ENCODE peak calls at places on chromosomes 16 and 17, in four cellular contexts. R is LNCaP clone FGC, O is ovary, J is fibroblast of mammary gland. X is an unnamed sample.
A peak's percentile ranks its signal among the peaks of the same experiment; 100 is the strongest.

GRCh38 chr16:31107465-31107867 is 720 bp upstream of the BCKDK start:
- DNase-seq in O (no peak), R (no peak), J (no peak), X (no peak)

GRCh38 chr17:75110307-75110937 is 653 bp downstream of the ARMC7 start:
- DNase-seq in O (no peak), R (no peak), J (no peak), X (no peak)

GRCh38 chr17:2484876-2485275 is 26.8 kb downstream of the METTL16 start:
- DNase-seq in O (no peak), J (no peak), R (no peak), X (no peak)

GRCh38 chr16:78297066-78297666 is 197.7 kb downstream of the WWOX start:
- DNase-seq in R (no peak), O (no peak), J (peak; percentile 3), X (no peak)

GRCh38 chr17:2138768-2139167 is 83.9 kb downstream of the HIC1 start:
- DNase-seq in O (no peak), J (no peak), R (peak; percentile 93), X (peak; percentile 84)

GRCh38 chr17:30021708-30022317 is 80.4 kb downstream of the EFCAB5 start:
- DNase-seq in R (no peak), J (peak; percentile 61), O (no peak), X (peak; percentile 61)

GRCh38 chr17:68491864-68492263 is 20.4 kb upstream of the PRKAR1A start:
- DNase-seq in R (no peak), O (peak; percentile 47), J (peak; percentile 68), X (peak; percentile 73)

GRCh38 chr17:7932483-7932891 is 481 bp downstream of the CNTROB start:
- DNase-seq in J (peak; percentile 31), O (peak; percentile 49), R (no peak), X (peak; percentile 31)

GRCh38 chr16:50547340-50547865 is 793 bp upstream of the NKD1 start:
- DNase-seq in O (peak; percentile 60), J (no peak), R (no peak), X (no peak)

GRCh38 chr17:76427457-76428231 is 25.3 kb downstream of the UBE2O start:
- DNase-seq in J (peak; percentile 65), O (no peak), R (no peak), X (peak; percentile 62)

GRCh38 chr17:2214887-2215615 is 88.5 kb downstream of the SMG6 start:
- DNase-seq in O (no peak), J (peak; percentile 67), R (no peak), X (peak; percentile 86)

GRCh38 chr16:12942861-12943260 is 41.5 kb downstream of the SHISA9 start:
- DNase-seq in J (no peak), O (no peak), R (no peak), X (no peak)

GRCh38 chr16:78289844-78290277 is 190.4 kb downstream of the WWOX start:
- DNase-seq in J (no peak), O (no peak), R (no peak), X (no peak)

GRCh38 chr16:74691093-74691855 is 9.4 kb downstream of the MLKL start:
- DNase-seq in R (no peak), O (no peak), J (peak; percentile 20), X (peak; percentile 66)

GRCh38 chr17:44927696-44928095 is 12.4 kb upstream of the GFAP start:
- DNase-seq in R (no peak), J (no peak), O (no peak), X (no peak)

GRCh38 chr16:75087040-75087979 is 29.3 kb downstream of the LDHD start:
- DNase-seq in R (peak; percentile 44), O (peak; percentile 41), J (peak; percentile 67), X (peak; percentile 96)

GRCh38 chr16:69253796-69254426 is 57.2 kb upstream of the VPS4A start:
- DNase-seq in J (peak; percentile 50), O (no peak), R (peak; percentile 59), X (peak; percentile 82)

GRCh38 chr16:3282747-3283524 is at the start of gene ZNF263:
- DNase-seq in R (peak; percentile 96), O (peak; percentile 97), J (peak; percentile 98), X (peak; percentile 99)

GRCh38 chr16:65069090-65069489 is 52.8 kb downstream of the CDH11 start:
- DNase-seq in O (no peak), R (no peak), J (peak; percentile 97), X (peak; percentile 82)

GRCh38 chr16:58249388-58249779 is 45.4 kb downstream of the PRSS54 start:
- DNase-seq in O (no peak), J (no peak), R (no peak), X (no peak)

GRCh38 chr17:78670850-78671291 is 93.7 kb upstream of the DNAH17 start:
- DNase-seq in O (no peak), J (no peak), R (no peak), X (no peak)

GRCh38 chr16:30948956-30949654 is at the start of gene ORAI3:
- DNase-seq in J (peak; percentile 46), R (no peak), O (peak; percentile 78), X (peak; percentile 71)

GRCh38 chr16:57145964-57146647 is 39.7 kb downstream of the PSME3IP1 start:
- DNase-seq in J (no peak), O (no peak), R (no peak), X (no peak)

GRCh38 chr17:21043296-21044232 is 753 bp upstream of the USP22 start:
- DNase-seq in R (peak; percentile 96), J (peak; percentile 97), O (peak; percentile 99), X (peak; percentile 99)

GRCh38 chr16:2926660-2927646 is 15.2 kb downstream of the FLYWCH1 start:
- DNase-seq in J (peak; percentile 91), R (peak; percentile 58), O (peak; percentile 88), X (peak; percentile 89)

GRCh38 chr17:19290047-19290705 is 53.0 kb downstream of the EPN2 start:
- DNase-seq in R (no peak), O (no peak), J (no peak), X (no peak)

GRCh38 chr16:11064846-11065245 is 120.5 kb downstream of the CLEC16A start:
- DNase-seq in O (no peak), J (no peak), R (no peak), X (peak; percentile 55)

GRCh38 chr16:54987081-54987480 is 56.4 kb downstream of the IRX5 start:
- DNase-seq in R (no peak), O (no peak), J (no peak), X (no peak)

GRCh38 chr16:89573826-89574680 is 1.5 kb upstream of the CPNE7 start:
- DNase-seq in R (no peak), O (no peak), J (no peak), X (no peak)

GRCh38 chr17:17165666-17166308 is 40.3 kb downstream of the PLD6 start:
- DNase-seq in O (no peak), R (no peak), J (no peak), X (no peak)

GRCh38 chr17:2853722-2854580 is 57.7 kb downstream of the RAP1GAP2 start:
- DNase-seq in R (no peak), O (no peak), J (peak; percentile 14), X (no peak)

GRCh38 chr16:66166451-66166850 is 200.0 kb upstream of the CDH5 start:
- DNase-seq in R (no peak), J (no peak), O (no peak), X (peak; percentile 79)

DNA sequence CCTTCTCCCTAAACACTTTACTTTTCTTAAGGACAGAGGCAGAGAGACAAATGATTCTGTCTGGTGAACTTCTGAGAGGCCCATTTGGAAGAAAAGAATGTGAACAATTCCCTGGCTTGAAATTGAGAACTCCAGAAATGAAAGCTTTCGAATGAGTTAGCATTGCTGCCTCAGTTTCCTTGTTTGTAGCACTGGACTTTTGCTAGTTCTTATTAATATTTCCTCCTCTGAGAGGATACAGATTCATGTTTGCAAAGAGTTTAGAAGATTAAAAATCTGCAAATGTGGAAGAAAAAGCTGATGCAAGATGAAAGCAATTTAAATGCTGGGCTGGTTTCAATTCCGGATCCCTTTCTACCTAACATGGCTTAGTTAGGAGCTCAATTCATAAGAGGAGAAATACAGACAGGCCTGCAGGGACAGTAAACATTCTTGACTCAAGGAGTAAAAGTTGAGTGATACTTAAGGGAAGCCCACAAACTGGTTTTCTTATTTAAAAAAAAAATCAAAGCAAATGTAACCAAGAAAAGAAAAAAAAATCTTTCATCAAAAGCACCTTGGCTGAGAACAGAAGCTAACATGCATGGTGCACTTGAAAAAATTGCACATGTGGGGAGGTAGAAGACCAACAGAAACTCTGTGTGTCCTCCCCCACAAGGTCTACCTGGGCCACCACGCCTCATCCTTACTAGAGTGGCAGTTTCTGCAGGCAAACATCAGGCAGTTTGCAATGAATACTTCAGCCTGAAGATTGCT is 27.1 kb downstream of the HNF1B start:
- DNase-seq in R (no peak), J (no peak), O (no peak), X (peak; percentile 16)
- H3K4me3 ChIP-seq in R (no peak overlapping the region), J (no peak overlapping the region), O (no peak overlapping the region), X (no peak overlapping the region)

DNA sequence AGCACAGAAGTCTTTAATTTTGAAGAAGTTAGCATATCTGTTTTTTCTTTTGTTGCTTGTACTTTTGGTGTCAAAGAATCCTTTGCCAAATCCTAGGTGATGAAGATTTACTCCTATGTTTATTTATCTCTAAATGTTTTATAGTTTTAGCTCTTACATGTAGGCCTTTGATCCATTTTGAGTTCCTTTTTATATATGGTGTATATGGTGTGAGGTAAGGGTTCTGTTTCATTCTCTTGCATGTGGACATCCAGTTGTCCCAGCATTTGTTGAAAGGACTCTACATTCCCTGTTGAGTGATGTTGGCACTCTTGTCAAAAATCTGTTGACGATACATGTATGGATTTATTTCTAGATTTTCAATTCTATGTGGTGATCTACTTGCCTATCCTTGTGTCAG is 62.2 kb downstream of the RNF213 start:
- DNase-seq in J (no peak), R (no peak), O (no peak), X (no peak)
- TF ChIP-seq CTCF in J (no peak), R (no peak), O (no peak), X (no peak)

GRCh38 chr17:65058151-65058550 is 1.6 kb upstream of the GNA13 start:
- DNase-seq in R (no peak), O (no peak), J (no peak), X (no peak)
- H3K4me3 ChIP-seq in R (no peak overlapping the region), O (no peak overlapping the region), J (no peak overlapping the region), X (no peak overlapping the region)

GRCh38 chr17:48294193-48294909 is 135.7 kb downstream of the SKAP1 start:
- DNase-seq in O (no peak), J (no peak), R (no peak), X (no peak)

GRCh38 chr17:48294989-48295892 is 134.8 kb downstream of the SKAP1 start:
- DNase-seq in J (peak; percentile 3), R (no peak), O (no peak), X (peak; percentile 7)

GRCh38 chr17:48296453-48296852 is 133.6 kb downstream of the SKAP1 start:
- DNase-seq in O (no peak), R (no peak), J (no peak), X (no peak)

GRCh38 chr17:48290378-48290777 is 139.6 kb downstream of the SKAP1 start:
- DNase-seq in R (no peak), O (no peak), J (no peak), X (no peak)

DNA sequence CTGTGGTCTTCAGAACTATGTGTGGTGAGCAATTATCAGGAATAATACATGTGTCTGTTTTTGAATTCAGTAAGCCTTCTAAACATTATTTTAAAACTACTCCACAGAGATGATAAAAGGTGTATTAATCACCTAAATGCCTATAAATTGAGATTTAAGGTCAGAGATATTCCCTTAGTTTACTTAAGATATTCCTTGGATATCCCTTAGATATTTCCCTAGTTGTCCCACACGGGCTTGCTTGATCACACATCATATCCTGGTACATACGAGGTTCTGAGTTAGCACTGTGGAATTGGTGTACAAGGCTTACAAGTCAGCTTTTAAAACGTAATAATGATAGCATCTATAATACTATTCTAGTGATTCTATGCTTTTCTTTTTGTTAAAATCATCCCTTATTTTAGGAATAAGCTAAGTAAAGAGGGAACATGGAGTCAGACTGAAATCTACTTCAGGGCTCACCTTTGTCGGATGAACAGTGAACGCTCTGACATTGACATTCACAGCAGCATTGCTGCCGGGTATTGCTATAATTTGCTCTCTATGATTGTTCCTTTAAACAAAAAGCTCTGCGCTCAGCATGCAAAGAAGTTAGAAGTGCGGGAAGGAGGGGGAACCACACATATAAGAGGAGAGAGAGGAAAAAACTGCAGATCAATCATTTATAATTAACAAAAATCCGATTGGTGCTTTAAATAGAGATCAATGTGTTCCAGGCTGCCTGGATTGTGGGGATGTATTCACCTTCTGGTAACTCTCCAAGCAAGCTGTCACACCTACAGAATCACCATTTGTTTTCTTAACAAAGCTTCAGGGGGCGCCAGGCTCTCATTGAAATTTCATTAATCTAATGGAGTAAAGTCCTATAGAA is 136.5 kb downstream of the SKAP1 start:
- DNase-seq in O (no peak), R (no peak), J (no peak), X (no peak)
- TF ChIP-seq CTCF in O (no peak), R (no peak), J (no peak), X (no peak)